ENCODE peak calls at places on chromosomes 5 and 9, in ten cellular contexts. R, E, I, T, U, K, X, Y, Q and Z are unnamed samples.

GRCh38 chr5:119515192-119515591 is 62.9 kb downstream of the HSD17B4 start:
- DNase-seq in X (no peak), K (peak), U (no peak), I (no peak), Q (no peak), R (no peak), E (peak), Y (no peak), T (peak), Z (no peak)

GRCh38 chr5:33362915-33363314 is 77.8 kb upstream of the TARS1 start:
- DNase-seq in E (peak), K (peak), U (no peak), I (no peak), Y (no peak), Q (no peak), R (peak), T (peak), X (peak), Z (no peak)

GRCh38 chr5:133441166-133441815 is 171.1 kb downstream of the FSTL4 start:
- DNase-seq in E (no peak), I (no peak), Y (no peak), T (no peak), K (no peak), X (no peak), R (no peak), Q (no peak), U (no peak), Z (no peak)

GRCh38 chr9:110601098-110601497 is 21.6 kb upstream of the SVEP1 start:
- DNase-seq in T (no peak), Y (no peak), U (no peak), Q (no peak), R (no peak), I (no peak), K (no peak), X (no peak), E (no peak), Z (no peak)

GRCh38 chr5:373710-374602 is 52.4 kb downstream of the AHRR start:
- DNase-seq in X (peak), Y (peak), K (peak), U (no peak), R (no peak), Q (peak), T (peak), E (peak), I (no peak), Z (peak)

GRCh38 chr9:5493597-5494511 is 16.5 kb upstream of the PDCD1LG2 start:
- DNase-seq in U (no peak), T (peak), E (peak), K (peak), Y (peak), X (peak), R (peak), I (no peak), Q (no peak), Z (no peak)

GRCh38 chr5:141811287-141812155 is 66.7 kb downstream of the PCDH1 start:
- DNase-seq in Q (no peak), Y (no peak), R (no peak), K (no peak), T (no peak), U (no peak), X (peak), I (peak), E (no peak), Z (peak)

GRCh38 chr9:37663926-37664325 is 13.2 kb downstream of the FRMPD1 start:
- DNase-seq in Q (no peak), K (no peak), X (no peak), R (no peak), E (no peak), T (no peak), I (no peak), U (no peak), Y (no peak), Z (no peak)

GRCh38 chr9:21779397-21779796 is 23.0 kb upstream of the MTAP start:
- DNase-seq in E (no peak), Y (no peak), U (no peak), X (no peak), R (no peak), I (no peak), Q (no peak), T (peak), K (peak), Z (no peak)

GRCh38 chr9:131366745-131367401 is 27.0 kb upstream of the PRRC2B start:
- DNase-seq in K (peak), Q (peak), T (peak), U (no peak), Y (no peak), E (peak), X (peak), R (no peak), I (peak), Z (no peak)
- TF ChIP-seq CTCF in K (peak), Q (no peak), T (peak), U (no peak), Y (no peak), E (peak), X (peak), R (no peak), I (peak), Z (no peak)

GRCh38 chr9:128633057-128633456 is 23.6 kb downstream of the DYNC2I2 start:
- DNase-seq in I (no peak), R (no peak), Q (no peak), T (no peak), X (no peak), K (no peak), E (no peak), U (no peak), Y (no peak), Z (no peak)
- H3K4me3 ChIP-seq in I (no peak), R (no peak), Q (no peak), T (no peak), X (no peak), K (no peak), E (no peak), U (no peak), Y (no peak), Z (no peak)

GRCh38 chr9:91647371-91647770 is 223.7 kb upstream of the NFIL3 start:
- DNase-seq in I (no peak), X (no peak), K (no peak), R (no peak), Q (no peak), U (no peak), T (no peak), E (no peak), Y (no peak), Z (no peak)
- TF ChIP-seq CTCF in I (no peak), X (no peak), K (no peak), R (no peak), Q (no peak), U (no peak), T (no peak), E (no peak), Y (peak), Z (no peak)

GRCh38 chr9:91060520-91061343 is 259.1 kb downstream of the SYK start:
- DNase-seq in Y (no peak), X (peak), I (peak), E (peak), K (peak), U (no peak), R (no peak), T (peak), Q (peak), Z (no peak)
- H3K4me3 ChIP-seq in Y (no peak), X (no peak), I (no peak), E (no peak), K (peak), U (no peak), R (no peak), T (no peak), Q (peak), Z (no peak)

DNA sequence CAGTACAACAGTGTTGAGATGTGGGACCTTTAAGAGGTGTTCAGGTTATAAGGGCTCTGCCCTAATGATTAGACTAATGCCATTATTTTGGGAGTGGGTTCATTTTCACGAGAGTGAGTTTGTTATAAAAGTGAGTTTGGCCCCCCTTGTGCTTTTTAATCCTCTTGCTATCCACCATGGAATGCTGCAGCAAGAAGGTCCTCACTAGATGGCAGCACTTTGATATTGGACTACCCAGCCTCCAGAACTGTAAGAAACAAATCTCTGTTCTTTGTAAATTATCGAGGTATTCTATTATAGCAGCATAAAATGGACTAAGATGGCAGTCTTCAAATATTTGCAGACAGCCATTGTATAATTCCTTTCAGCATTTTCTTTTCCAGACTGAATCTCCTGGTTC is 212.4 kb downstream of the LRRC70 start:
- DNase-seq in E (no peak), T (no peak), Y (no peak), I (peak), X (no peak), U (no peak), R (no peak), K (no peak), Q (no peak), Z (no peak)
- TF ChIP-seq CTCF in E (peak), T (peak), Y (peak), I (peak), X (no peak), U (no peak), R (no peak), K (peak), Q (no peak), Z (no peak)